ENCODE peak calls at places on chromosomes 5 and 9, in six cellular contexts. One of them, this sample, is unnamed.

GRCh38 chr9:106964329-106964728 is 101.4 kb downstream of the ZNF462 start:
- DNase-seq in IMR-90: no peak
- DNase-seq in CD8-positive, alpha-beta T cell: no peak
- DNase-seq in iris pigment epithelial cell: no peak
- DNase-seq in activated CD8-positive, alpha-beta memory T cell treated with anti-CD3 and anti-CD28 coated beads, Interleukin-2, amount 10 ng/mL, durations not matched to agents 7 days and 5 days: no peak
- DNase-seq in NCI-H82: no peak
- DNase-seq in this sample: no peak

GRCh38 chr5:52774005-52774410 is 13.7 kb upstream of the ITGA1 start:
- DNase-seq in IMR-90: no peak
- DNase-seq in CD8-positive, alpha-beta T cell: no peak
- DNase-seq in iris pigment epithelial cell: no peak
- DNase-seq in activated CD8-positive, alpha-beta memory T cell treated with anti-CD3 and anti-CD28 coated beads, Interleukin-2, amount 10 ng/mL, durations not matched to agents 7 days and 5 days: no peak
- DNase-seq in NCI-H82: no peak
- DNase-seq in this sample: no peak

GRCh38 chr5:63131618-63132285 is 553.1 kb downstream of the LRRC70 start:
- DNase-seq in IMR-90: peak
- DNase-seq in CD8-positive, alpha-beta T cell: no peak
- DNase-seq in iris pigment epithelial cell: peak
- DNase-seq in activated CD8-positive, alpha-beta memory T cell treated with anti-CD3 and anti-CD28 coated beads, Interleukin-2, amount 10 ng/mL, durations not matched to agents 7 days and 5 days: no peak
- DNase-seq in NCI-H82: no peak
- DNase-seq in this sample: no peak

GRCh38 chr5:8061140-8061469 is 192.2 kb downstream of the MTRR start:
- DNase-seq in IMR-90: no peak
- DNase-seq in CD8-positive, alpha-beta T cell: no peak
- DNase-seq in iris pigment epithelial cell: no peak
- DNase-seq in activated CD8-positive, alpha-beta memory T cell treated with anti-CD3 and anti-CD28 coated beads, Interleukin-2, amount 10 ng/mL, durations not matched to agents 7 days and 5 days: no peak
- DNase-seq in NCI-H82: no peak
- DNase-seq in this sample: no peak

GRCh38 chr9:135711881-135712280 is 9.9 kb downstream of the KCNT1 start:
- DNase-seq in IMR-90: no peak
- DNase-seq in CD8-positive, alpha-beta T cell: no peak
- DNase-seq in iris pigment epithelial cell: no peak
- DNase-seq in activated CD8-positive, alpha-beta memory T cell treated with anti-CD3 and anti-CD28 coated beads, Interleukin-2, amount 10 ng/mL, durations not matched to agents 7 days and 5 days: no peak
- DNase-seq in NCI-H82: no peak
- DNase-seq in this sample: no peak

GRCh38 chr5:89241186-89241585 is 358.2 kb upstream of the MEF2C start:
- DNase-seq in IMR-90: peak
- DNase-seq in CD8-positive, alpha-beta T cell: no peak
- DNase-seq in iris pigment epithelial cell: peak
- DNase-seq in activated CD8-positive, alpha-beta memory T cell treated with anti-CD3 and anti-CD28 coated beads, Interleukin-2, amount 10 ng/mL, durations not matched to agents 7 days and 5 days: no peak
- DNase-seq in NCI-H82: no peak
- DNase-seq in this sample: no peak

GRCh38 chr5:88049737-88050136 is 218.9 kb downstream of the TMEM161B start:
- DNase-seq in IMR-90: no peak
- DNase-seq in CD8-positive, alpha-beta T cell: no peak
- DNase-seq in iris pigment epithelial cell: no peak
- DNase-seq in activated CD8-positive, alpha-beta memory T cell treated with anti-CD3 and anti-CD28 coated beads, Interleukin-2, amount 10 ng/mL, durations not matched to agents 7 days and 5 days: no peak
- DNase-seq in NCI-H82: peak
- DNase-seq in this sample: no peak

GRCh38 chr5:166441-167372 is 24.6 kb upstream of the LRRC14B start:
- DNase-seq in IMR-90: no peak
- DNase-seq in CD8-positive, alpha-beta T cell: no peak
- DNase-seq in iris pigment epithelial cell: no peak
- DNase-seq in activated CD8-positive, alpha-beta memory T cell treated with anti-CD3 and anti-CD28 coated beads, Interleukin-2, amount 10 ng/mL, durations not matched to agents 7 days and 5 days: no peak
- DNase-seq in NCI-H82: no peak
- DNase-seq in this sample: no peak

GRCh38 chr9:114174876-114175771 is 19.8 kb downstream of the COL27A1 start:
- DNase-seq in IMR-90: peak
- DNase-seq in CD8-positive, alpha-beta T cell: no peak
- DNase-seq in iris pigment epithelial cell: peak
- DNase-seq in activated CD8-positive, alpha-beta memory T cell treated with anti-CD3 and anti-CD28 coated beads, Interleukin-2, amount 10 ng/mL, durations not matched to agents 7 days and 5 days: no peak
- DNase-seq in NCI-H82: no peak
- DNase-seq in this sample: no peak

GRCh38 chr9:121738391-121738790 is 87.0 kb downstream of the DAB2IP start:
- DNase-seq in IMR-90: no peak
- DNase-seq in CD8-positive, alpha-beta T cell: no peak
- DNase-seq in iris pigment epithelial cell: no peak
- DNase-seq in activated CD8-positive, alpha-beta memory T cell treated with anti-CD3 and anti-CD28 coated beads, Interleukin-2, amount 10 ng/mL, durations not matched to agents 7 days and 5 days: no peak
- DNase-seq in NCI-H82: no peak
- DNase-seq in this sample: no peak

GRCh38 chr5:36402512-36402906 is 100.8 kb upstream of the RANBP3L start:
- DNase-seq in IMR-90: no peak
- DNase-seq in CD8-positive, alpha-beta T cell: no peak
- DNase-seq in iris pigment epithelial cell: no peak
- DNase-seq in activated CD8-positive, alpha-beta memory T cell treated with anti-CD3 and anti-CD28 coated beads, Interleukin-2, amount 10 ng/mL, durations not matched to agents 7 days and 5 days: no peak
- DNase-seq in NCI-H82: no peak
- DNase-seq in this sample: no peak

GRCh38 chr5:174571662-174572397 is 152.6 kb upstream of the MSX2 start:
- DNase-seq in IMR-90: peak
- DNase-seq in CD8-positive, alpha-beta T cell: no peak
- DNase-seq in iris pigment epithelial cell: peak
- DNase-seq in activated CD8-positive, alpha-beta memory T cell treated with anti-CD3 and anti-CD28 coated beads, Interleukin-2, amount 10 ng/mL, durations not matched to agents 7 days and 5 days: no peak
- DNase-seq in NCI-H82: no peak
- DNase-seq in this sample: peak

GRCh38 chr5:137498301-137498735 is 808 bp downstream of the SPOCK1 start:
- DNase-seq in IMR-90: no peak
- DNase-seq in CD8-positive, alpha-beta T cell: no peak
- DNase-seq in iris pigment epithelial cell: peak
- DNase-seq in activated CD8-positive, alpha-beta memory T cell treated with anti-CD3 and anti-CD28 coated beads, Interleukin-2, amount 10 ng/mL, durations not matched to agents 7 days and 5 days: no peak
- DNase-seq in NCI-H82: peak
- DNase-seq in this sample: no peak

GRCh38 chr9:87282477-87282991 is 215.1 kb upstream of the DAPK1 start:
- DNase-seq in IMR-90: no peak
- DNase-seq in CD8-positive, alpha-beta T cell: no peak
- DNase-seq in iris pigment epithelial cell: no peak
- DNase-seq in activated CD8-positive, alpha-beta memory T cell treated with anti-CD3 and anti-CD28 coated beads, Interleukin-2, amount 10 ng/mL, durations not matched to agents 7 days and 5 days: no peak
- DNase-seq in NCI-H82: no peak
- DNase-seq in this sample: no peak

GRCh38 chr9:104923740-104924139 is 4.2 kb downstream of the ABCA1 start:
- DNase-seq in IMR-90: no peak
- DNase-seq in CD8-positive, alpha-beta T cell: no peak
- DNase-seq in iris pigment epithelial cell: no peak
- DNase-seq in activated CD8-positive, alpha-beta memory T cell treated with anti-CD3 and anti-CD28 coated beads, Interleukin-2, amount 10 ng/mL, durations not matched to agents 7 days and 5 days: no peak
- DNase-seq in NCI-H82: peak
- DNase-seq in this sample: no peak

GRCh38 chr9:133191989-133192388 is 17.1 kb downstream of the OBP2B start:
- DNase-seq in IMR-90: no peak
- DNase-seq in CD8-positive, alpha-beta T cell: no peak
- DNase-seq in iris pigment epithelial cell: no peak
- DNase-seq in activated CD8-positive, alpha-beta memory T cell treated with anti-CD3 and anti-CD28 coated beads, Interleukin-2, amount 10 ng/mL, durations not matched to agents 7 days and 5 days: no peak
- DNase-seq in NCI-H82: no peak
- DNase-seq in this sample: no peak

GRCh38 chr5:113354056-113354455 is 80.7 kb downstream of the TSSK1B start:
- DNase-seq in IMR-90: no peak
- DNase-seq in CD8-positive, alpha-beta T cell: no peak
- DNase-seq in iris pigment epithelial cell: no peak
- DNase-seq in activated CD8-positive, alpha-beta memory T cell treated with anti-CD3 and anti-CD28 coated beads, Interleukin-2, amount 10 ng/mL, durations not matched to agents 7 days and 5 days: no peak
- DNase-seq in NCI-H82: no peak
- DNase-seq in this sample: no peak

GRCh38 chr9:129630967-129631672 is 5.2 kb downstream of the NTMT1 start:
- DNase-seq in IMR-90: peak
- DNase-seq in CD8-positive, alpha-beta T cell: no peak
- DNase-seq in iris pigment epithelial cell: peak
- DNase-seq in activated CD8-positive, alpha-beta memory T cell treated with anti-CD3 and anti-CD28 coated beads, Interleukin-2, amount 10 ng/mL, durations not matched to agents 7 days and 5 days: no peak
- DNase-seq in NCI-H82: no peak
- DNase-seq in this sample: no peak

GRCh38 chr5:141567513-141568117 is 51.2 kb downstream of the DIAPH1 start:
- DNase-seq in IMR-90: peak
- DNase-seq in CD8-positive, alpha-beta T cell: no peak
- DNase-seq in iris pigment epithelial cell: peak
- DNase-seq in activated CD8-positive, alpha-beta memory T cell treated with anti-CD3 and anti-CD28 coated beads, Interleukin-2, amount 10 ng/mL, durations not matched to agents 7 days and 5 days: no peak
- DNase-seq in NCI-H82: peak
- DNase-seq in this sample: no peak

GRCh38 chr9:97598461-97599288 is 34.5 kb downstream of the TSTD2 start:
- DNase-seq in IMR-90: peak
- DNase-seq in CD8-positive, alpha-beta T cell: peak
- DNase-seq in iris pigment epithelial cell: peak
- DNase-seq in activated CD8-positive, alpha-beta memory T cell treated with anti-CD3 and anti-CD28 coated beads, Interleukin-2, amount 10 ng/mL, durations not matched to agents 7 days and 5 days: peak
- DNase-seq in NCI-H82: peak
- DNase-seq in this sample: peak

GRCh38 chr5:56202483-56202882 is 30.6 kb downstream of the ANKRD55 start:
- DNase-seq in IMR-90: peak
- DNase-seq in CD8-positive, alpha-beta T cell: no peak
- DNase-seq in iris pigment epithelial cell: peak
- DNase-seq in activated CD8-positive, alpha-beta memory T cell treated with anti-CD3 and anti-CD28 coated beads, Interleukin-2, amount 10 ng/mL, durations not matched to agents 7 days and 5 days: no peak
- DNase-seq in NCI-H82: no peak
- DNase-seq in this sample: no peak

GRCh38 chr5:72114629-72115028 is 7.4 kb downstream of the MAP1B start:
- DNase-seq in IMR-90: no peak
- DNase-seq in CD8-positive, alpha-beta T cell: no peak
- DNase-seq in iris pigment epithelial cell: no peak
- DNase-seq in activated CD8-positive, alpha-beta memory T cell treated with anti-CD3 and anti-CD28 coated beads, Interleukin-2, amount 10 ng/mL, durations not matched to agents 7 days and 5 days: no peak
- DNase-seq in NCI-H82: no peak
- DNase-seq in this sample: no peak

GRCh38 chr5:145689235-145689634 is 145.9 kb downstream of the PRELID2 start:
- DNase-seq in IMR-90: no peak
- DNase-seq in CD8-positive, alpha-beta T cell: no peak
- DNase-seq in iris pigment epithelial cell: no peak
- DNase-seq in activated CD8-positive, alpha-beta memory T cell treated with anti-CD3 and anti-CD28 coated beads, Interleukin-2, amount 10 ng/mL, durations not matched to agents 7 days and 5 days: no peak
- DNase-seq in NCI-H82: no peak
- DNase-seq in this sample: no peak

GRCh38 chr5:83313431-83313830 is 158.1 kb upstream of the VCAN start:
- DNase-seq in IMR-90: peak
- DNase-seq in CD8-positive, alpha-beta T cell: no peak
- DNase-seq in iris pigment epithelial cell: peak
- DNase-seq in activated CD8-positive, alpha-beta memory T cell treated with anti-CD3 and anti-CD28 coated beads, Interleukin-2, amount 10 ng/mL, durations not matched to agents 7 days and 5 days: no peak
- DNase-seq in NCI-H82: no peak
- DNase-seq in this sample: no peak

GRCh38 chr9:16571127-16571848 is 299.2 kb downstream of the BNC2 start:
- DNase-seq in IMR-90: peak
- DNase-seq in CD8-positive, alpha-beta T cell: no peak
- DNase-seq in iris pigment epithelial cell: peak
- DNase-seq in activated CD8-positive, alpha-beta memory T cell treated with anti-CD3 and anti-CD28 coated beads, Interleukin-2, amount 10 ng/mL, durations not matched to agents 7 days and 5 days: no peak
- DNase-seq in NCI-H82: peak
- DNase-seq in this sample: no peak

GRCh38 chr5:1445895-1446601 is 808 bp upstream of the SLC6A3 start:
- DNase-seq in IMR-90: no peak
- DNase-seq in CD8-positive, alpha-beta T cell: no peak
- DNase-seq in iris pigment epithelial cell: no peak
- DNase-seq in activated CD8-positive, alpha-beta memory T cell treated with anti-CD3 and anti-CD28 coated beads, Interleukin-2, amount 10 ng/mL, durations not matched to agents 7 days and 5 days: peak
- DNase-seq in NCI-H82: no peak
- DNase-seq in this sample: no peak

GRCh38 chr5:40071870-40072269 is 607.8 kb upstream of the PTGER4 start:
- DNase-seq in IMR-90: peak
- DNase-seq in CD8-positive, alpha-beta T cell: no peak
- DNase-seq in iris pigment epithelial cell: peak
- DNase-seq in activated CD8-positive, alpha-beta memory T cell treated with anti-CD3 and anti-CD28 coated beads, Interleukin-2, amount 10 ng/mL, durations not matched to agents 7 days and 5 days: no peak
- DNase-seq in NCI-H82: no peak
- DNase-seq in this sample: no peak

GRCh38 chr5:77906806-77907205 is 130.7 kb upstream of the TBCA start:
- DNase-seq in IMR-90: peak
- DNase-seq in CD8-positive, alpha-beta T cell: no peak
- DNase-seq in iris pigment epithelial cell: peak
- DNase-seq in activated CD8-positive, alpha-beta memory T cell treated with anti-CD3 and anti-CD28 coated beads, Interleukin-2, amount 10 ng/mL, durations not matched to agents 7 days and 5 days: no peak
- DNase-seq in NCI-H82: no peak
- DNase-seq in this sample: no peak

GRCh38 chr5:172903790-172904189 is 55.4 kb upstream of the RPL26L1 start:
- DNase-seq in IMR-90: peak
- DNase-seq in CD8-positive, alpha-beta T cell: no peak
- DNase-seq in iris pigment epithelial cell: peak
- DNase-seq in activated CD8-positive, alpha-beta memory T cell treated with anti-CD3 and anti-CD28 coated beads, Interleukin-2, amount 10 ng/mL, durations not matched to agents 7 days and 5 days: no peak
- DNase-seq in NCI-H82: no peak
- DNase-seq in this sample: peak

GRCh38 chr5:151068571-151069197 is 12.2 kb downstream of the TNIP1 start:
- DNase-seq in IMR-90: peak
- DNase-seq in CD8-positive, alpha-beta T cell: no peak
- DNase-seq in iris pigment epithelial cell: no peak
- DNase-seq in activated CD8-positive, alpha-beta memory T cell treated with anti-CD3 and anti-CD28 coated beads, Interleukin-2, amount 10 ng/mL, durations not matched to agents 7 days and 5 days: peak
- DNase-seq in NCI-H82: no peak
- DNase-seq in this sample: no peak

GRCh38 chr9:3810231-3810630 is 284.4 kb upstream of the RFX3 start:
- DNase-seq in IMR-90: no peak
- DNase-seq in CD8-positive, alpha-beta T cell: no peak
- DNase-seq in iris pigment epithelial cell: no peak
- DNase-seq in activated CD8-positive, alpha-beta memory T cell treated with anti-CD3 and anti-CD28 coated beads, Interleukin-2, amount 10 ng/mL, durations not matched to agents 7 days and 5 days: no peak
- DNase-seq in NCI-H82: no peak
- DNase-seq in this sample: no peak

GRCh38 chr5:56327810-56328209 is 94.7 kb upstream of the ANKRD55 start:
- DNase-seq in IMR-90: no peak
- DNase-seq in CD8-positive, alpha-beta T cell: no peak
- DNase-seq in iris pigment epithelial cell: no peak
- DNase-seq in activated CD8-positive, alpha-beta memory T cell treated with anti-CD3 and anti-CD28 coated beads, Interleukin-2, amount 10 ng/mL, durations not matched to agents 7 days and 5 days: peak
- DNase-seq in NCI-H82: no peak
- DNase-seq in this sample: no peak

GRCh38 chr9:124004608-124005007 is 7.0 kb upstream of the LHX2 start:
- DNase-seq in IMR-90: no peak
- DNase-seq in CD8-positive, alpha-beta T cell: no peak
- DNase-seq in iris pigment epithelial cell: no peak
- DNase-seq in activated CD8-positive, alpha-beta memory T cell treated with anti-CD3 and anti-CD28 coated beads, Interleukin-2, amount 10 ng/mL, durations not matched to agents 7 days and 5 days: no peak
- DNase-seq in NCI-H82: no peak
- DNase-seq in this sample: no peak

This sample was measured in thoracic aorta.